ENCODE peak calls at places on chromosomes 1 and 21, in seven cellular contexts. K is effector CD4-positive, alpha-beta T cell; O is Caki2; B is transverse colon; U is progenitor cell of endocrine pancreas; R is activated T-cell treated with anti-CD3 and anti-CD28 coated beads, Interleukin-2, amount 50 U/mL, for 1 hour; H is G401. E is an unnamed sample.

GRCh38 chr21:38952890-38953289 is 147.2 kb downstream of the ETS2 start:
- DNase-seq in K (no peak), O (no peak), B (no peak), U (no peak), R (no peak), H (no peak), E (no peak)

GRCh38 chr1:210496063-210496462 is 167.4 kb downstream of the HHAT start:
- DNase-seq in K (no peak), O (no peak), B (no peak), U (no peak), R (no peak), H (no peak), E (no peak)

GRCh38 chr1:45979778-45980176 is 152.7 kb downstream of the PIK3R3 start:
- DNase-seq in K (no peak), O (no peak), B (peak), U (no peak), R (no peak), H (no peak), E (peak)

GRCh38 chr1:170853867-170854266 is 81.5 kb upstream of the MROH9 start:
- DNase-seq in K (no peak), O (no peak), B (no peak), U (no peak), R (no peak), H (no peak), E (no peak)

GRCh38 chr1:107952989-107953388 is 12.0 kb downstream of the VAV3 start:
- DNase-seq in K (no peak), O (no peak), B (no peak), U (no peak), R (no peak), H (no peak), E (no peak)

GRCh38 chr1:216458807-216459206 is 35.6 kb upstream of the USH2A start:
- DNase-seq in K (no peak), O (no peak), B (no peak), U (no peak), R (no peak), H (no peak), E (no peak)

GRCh38 chr21:46097826-46098286 is at the start of gene COL6A2:
- DNase-seq in K (no peak), O (peak), B (peak), U (peak), R (peak), H (no peak), E (peak)

GRCh38 chr1:18632711-18633427 is 2.2 kb downstream of the PAX7 start:
- DNase-seq in K (no peak), O (no peak), B (no peak), U (no peak), R (no peak), H (peak), E (no peak)

GRCh38 chr1:84246228-84246627 is 55.3 kb upstream of the SAMD13 start:
- DNase-seq in K (no peak), O (no peak), B (no peak), U (no peak), R (no peak), H (no peak), E (no peak)

GRCh38 chr1:94067196-94067595 is 53.8 kb downstream of the ABCA4 start:
- DNase-seq in K (no peak), O (no peak), B (no peak), U (no peak), R (no peak), H (no peak), E (no peak)

GRCh38 chr1:205939690-205940330 is 3.4 kb downstream of the SLC26A9 start:
- DNase-seq in K (no peak), O (no peak), B (no peak), U (peak), R (no peak), H (no peak), E (peak)

GRCh38 chr1:56527548-56528302 is 51.6 kb downstream of the PLPP3 start:
- DNase-seq in K (no peak), O (no peak), B (peak), U (no peak), R (no peak), H (no peak), E (no peak)

GRCh38 chr1:204735042-204735441 is 49.5 kb upstream of the LRRN2 start:
- DNase-seq in K (no peak), O (no peak), B (no peak), U (no peak), R (no peak), H (no peak), E (no peak)

GRCh38 chr1:156399355-156400125 is 30.5 kb downstream of the RHBG start:
- DNase-seq in K (no peak), O (peak), B (no peak), U (no peak), R (no peak), H (no peak), E (no peak)

GRCh38 chr21:43876605-43877004 is 11.6 kb downstream of the AGPAT3 start:
- DNase-seq in K (no peak), O (no peak), B (no peak), U (no peak), R (no peak), H (no peak), E (no peak)

GRCh38 chr1:15188145-15188544 is 34.6 kb downstream of the TMEM51 start:
- DNase-seq in K (no peak), O (no peak), B (no peak), U (no peak), R (no peak), H (peak), E (no peak)

GRCh38 chr1:152037920-152038658 is 1.3 kb upstream of the S100A11 start:
- DNase-seq in K (no peak), O (no peak), B (no peak), U (no peak), R (no peak), H (no peak), E (no peak)

GRCh38 chr1:174258148-174258550 is 98.8 kb downstream of the RABGAP1L start:
- DNase-seq in K (peak), O (peak), B (peak), U (no peak), R (no peak), H (peak), E (peak)

GRCh38 chr1:202268032-202268431 is 73.7 kb downstream of the UBE2T start:
- DNase-seq in K (no peak), O (no peak), B (no peak), U (no peak), R (no peak), H (no peak), E (no peak)

GRCh38 chr1:150650193-150650592 is 20.8 kb upstream of the ENSA start:
- DNase-seq in K (no peak), O (no peak), B (peak), U (peak), R (no peak), H (no peak), E (no peak)

GRCh38 chr1:93437976-93438605 is 9.8 kb upstream of the FNBP1L start:
- DNase-seq in K (no peak), O (no peak), B (no peak), U (no peak), R (no peak), H (peak), E (peak)

GRCh38 chr1:155761746-155762400 is 73.0 kb downstream of the DAP3 start:
- DNase-seq in K (no peak), O (no peak), B (no peak), U (no peak), R (no peak), H (no peak), E (no peak)

GRCh38 chr1:224615861-224616760 is at the start of gene CNIH3:
- DNase-seq in K (no peak), O (peak), B (no peak), U (peak), R (peak), H (no peak), E (peak)

GRCh38 chr1:198156745-198157240 is at the start of gene NEK7:
- DNase-seq in K (peak), O (peak), B (peak), U (peak), R (peak), H (peak), E (peak)

GRCh38 chr1:210882414-210883221 is 251.3 kb downstream of the KCNH1 start:
- DNase-seq in K (no peak), O (peak), B (no peak), U (no peak), R (no peak), H (no peak), E (peak)

GRCh38 chr1:84876353-84876752 is 16.7 kb downstream of the LPAR3 start:
- DNase-seq in K (no peak), O (no peak), B (no peak), U (no peak), R (no peak), H (no peak), E (no peak)

GRCh38 chr1:17416389-17416788 is 23.1 kb downstream of the RCC2 start:
- DNase-seq in K (no peak), O (no peak), B (no peak), U (no peak), R (no peak), H (no peak), E (no peak)

GRCh38 chr1:240235521-240236288 is 144.0 kb downstream of the FMN2 start:
- DNase-seq in K (no peak), O (no peak), B (no peak), U (no peak), R (no peak), H (no peak), E (peak)

GRCh38 chr1:151970128-151970527 is 23.5 kb downstream of the S100A10 start:
- DNase-seq in K (no peak), O (no peak), B (no peak), U (no peak), R (no peak), H (no peak), E (no peak)

GRCh38 chr1:25989860-25990650 is 7.8 kb downstream of the PAFAH2 start:
- DNase-seq in K (no peak), O (no peak), B (no peak), U (no peak), R (no peak), H (no peak), E (no peak)

GRCh38 chr1:32992489-32993214 is 28.0 kb upstream of the RNF19B start:
- DNase-seq in K (peak), O (peak), B (peak), U (peak), R (peak), H (peak), E (peak)

GRCh38 chr1:203695116-203695515 is 68.5 kb downstream of the ATP2B4 start:
- DNase-seq in K (no peak), O (no peak), B (no peak), U (no peak), R (no peak), H (peak), E (peak)

GRCh38 chr1:54583307-54583686 is 35.3 kb downstream of the ACOT11 start:
- DNase-seq in K (no peak), O (no peak), B (no peak), U (no peak), R (no peak), H (no peak), E (no peak)

GRCh38 chr1:202710070-202711025 is at the start of gene SYT2:
- DNase-seq in K (no peak), O (no peak), B (peak), U (peak), R (no peak), H (peak), E (no peak)

GRCh38 chr1:232303221-232303620 is 326.7 kb downstream of the SIPA1L2 start:
- DNase-seq in K (no peak), O (no peak), B (no peak), U (no peak), R (no peak), H (no peak), E (no peak)

GRCh38 chr1:18970358-18970757 is 13.9 kb upstream of the IFFO2 start:
- DNase-seq in K (no peak), O (no peak), B (no peak), U (no peak), R (no peak), H (no peak), E (no peak)

GRCh38 chr1:147822292-147822691 is 61.9 kb upstream of the GJA5 start:
- DNase-seq in K (no peak), O (no peak), B (no peak), U (no peak), R (no peak), H (no peak), E (no peak)

E was measured in MCF 10A.